ENCODE peak calls at places on chromosome 14, in four cellular contexts. One of them, this sample, is unnamed.

GRCh38 chr14:70888681-70889175 is 18.5 kb upstream of the PCNX1 start:
- DNase-seq in cardiac fibroblast: peak
- DNase-seq in NCI-H1105: no peak
- DNase-seq in stromal cell of bone marrow: no peak
- DNase-seq in this sample: peak

GRCh38 chr14:94906577-94906976 is 136.7 kb upstream of the GSC start:
- DNase-seq in cardiac fibroblast: no peak
- DNase-seq in NCI-H1105: no peak
- DNase-seq in stromal cell of bone marrow: no peak
- DNase-seq in this sample: no peak

GRCh38 chr14:79598339-79598738 is 613.0 kb downstream of the DIO2 start:
- DNase-seq in NCI-H1105: no peak
- DNase-seq in cardiac fibroblast: peak
- DNase-seq in stromal cell of bone marrow: peak
- DNase-seq in this sample: no peak

GRCh38 chr14:50055461-50056228 is 60.7 kb downstream of the VCPKMT start:
- DNase-seq in cardiac fibroblast: no peak
- DNase-seq in NCI-H1105: no peak
- DNase-seq in stromal cell of bone marrow: no peak
- DNase-seq in this sample: no peak

GRCh38 chr14:106831322-106831720 is 1304.9 kb downstream of the TMEM121 start:
- DNase-seq in NCI-H1105: no peak
- DNase-seq in stromal cell of bone marrow: no peak
- DNase-seq in cardiac fibroblast: no peak
- DNase-seq in this sample: peak

GRCh38 chr14:92729632-92730358 is 18.6 kb downstream of the LGMN start:
- DNase-seq in stromal cell of bone marrow: peak
- DNase-seq in NCI-H1105: no peak
- DNase-seq in cardiac fibroblast: peak
- DNase-seq in this sample: no peak

GRCh38 chr14:44657688-44658388 is 150.8 kb upstream of the FSCB start:
- DNase-seq in cardiac fibroblast: peak
- DNase-seq in stromal cell of bone marrow: peak
- DNase-seq in NCI-H1105: peak
- DNase-seq in this sample: peak

GRCh38 chr14:72619071-72619710 is 274.7 kb downstream of the DPF3 start:
- DNase-seq in stromal cell of bone marrow: no peak
- DNase-seq in NCI-H1105: no peak
- DNase-seq in cardiac fibroblast: no peak
- DNase-seq in this sample: no peak

GRCh38 chr14:98347686-98348085 is 924.3 kb downstream of the BCL11B start:
- DNase-seq in stromal cell of bone marrow: no peak
- DNase-seq in cardiac fibroblast: no peak
- DNase-seq in NCI-H1105: no peak
- DNase-seq in this sample: no peak